ENCODE peak calls at places on chromosome 3, in four cellular contexts. B is H4, D is bronchial epithelial cell, Z is T47D. U is an unnamed sample.

GRCh38 chr3:104437891-104438290 is 928.8 kb upstream of the ALCAM start:
- DNase-seq in D (peak), B (peak), Z (no peak), U (peak)

GRCh38 chr3:171778493-171778892 is 31.8 kb downstream of the PLD1 start:
- DNase-seq in B (no peak), D (no peak), Z (no peak), U (peak)

GRCh38 chr3:171614318-171614967 is 154.2 kb upstream of the TNIK start:
- DNase-seq in Z (peak), B (no peak), D (peak), U (peak)

GRCh38 chr3:190294030-190294429 is 28.2 kb downstream of the CLDN1 start:
- DNase-seq in D (no peak), Z (no peak), B (no peak), U (no peak)

GRCh38 chr3:10008588-10009344 is 17.5 kb upstream of the FANCD2 start:
- DNase-seq in B (no peak), Z (peak), D (peak), U (peak)

GRCh38 chr3:196974661-196975060 is 6.0 kb upstream of the PIGZ start:
- DNase-seq in B (no peak), Z (no peak), D (no peak), U (no peak)

GRCh38 chr3:151169700-151170224 is 33.3 kb downstream of the GPR171 start:
- DNase-seq in B (peak), D (no peak), Z (no peak), U (no peak)

GRCh38 chr3:160869825-160870224 is 113.8 kb downstream of the PPM1L start:
- DNase-seq in D (peak), B (peak), Z (peak), U (no peak)

GRCh38 chr3:10627884-10628572 is 122.6 kb upstream of the ATP2B2 start:
- DNase-seq in D (no peak), Z (no peak), B (peak), U (no peak)

GRCh38 chr3:76442374-76442915 is 597.5 kb upstream of the ROBO2 start:
- DNase-seq in B (no peak), Z (no peak), D (no peak), U (no peak)

GRCh38 chr3:197302696-197303341 is 4.4 kb upstream of the DLG1 start:
- DNase-seq in B (peak), Z (peak), D (peak), U (no peak)

U was measured in putamen.